ENCODE peak calls at places on chromosomes 4 and X, in six cellular contexts. I is HCT116, Y is GM12878, T is H1, W is K562, M is HepG2. A is an unnamed sample.

GRCh38 chr4:133403913-133404312 is 254.8 kb downstream of the PCDH10 start:
- DNase-seq in M (no peak), I (no peak), Y (no peak), T (no peak), W (no peak), A (no peak)

GRCh38 chrX:84501798-84502628 is at the start of gene HDX:
- DNase-seq in T (no peak), Y (peak), I (no peak), M (peak), W (no peak), A (peak)

GRCh38 chr4:35463251-35463952 is 780.9 kb downstream of the ARAP2 start:
- DNase-seq in W (no peak), T (no peak), M (no peak), Y (no peak), I (no peak), A (no peak)

GRCh38 chr4:8241895-8242696 is 27.5 kb upstream of the HTRA3 start:
- DNase-seq in I (peak), M (peak), W (peak), T (peak), Y (no peak), A (peak)

GRCh38 chrX:57596109-57596870 is 4.5 kb downstream of the ZXDB start:
- DNase-seq in M (peak), W (no peak), I (no peak), T (no peak), Y (no peak), A (no peak)

GRCh38 chr4:1055721-1056590 is 44.5 kb downstream of the FGFRL1 start:
- DNase-seq in T (no peak), Y (no peak), I (no peak), W (peak), M (no peak), A (no peak)

GRCh38 chrX:85851418-85851817 is 195.9 kb downstream of the CHM start:
- DNase-seq in Y (no peak), W (peak), M (peak), I (peak), T (peak), A (no peak)

GRCh38 chr4:7876096-7876993 is 63.3 kb downstream of the AFAP1 start:
- DNase-seq in Y (no peak), W (peak), M (peak), T (no peak), I (no peak), A (no peak)

GRCh38 chr4:86686741-86687140 is 92.6 kb downstream of the PTPN13 start:
- DNase-seq in M (no peak), Y (no peak), I (no peak), T (no peak), W (no peak), A (no peak)

GRCh38 chr4:10554694-10555093 is 97.5 kb upstream of the ZNF518B start:
- DNase-seq in Y (peak), M (peak), I (peak), W (peak), T (no peak), A (peak)

GRCh38 chr4:71004281-71004851 is 10.9 kb downstream of the DCK start:
- DNase-seq in T (no peak), Y (no peak), I (no peak), M (peak), W (no peak), A (no peak)

GRCh38 chr4:22385615-22386014 is 130.3 kb downstream of the ADGRA3 start:
- DNase-seq in Y (no peak), I (peak), T (no peak), M (no peak), W (no peak), A (no peak)

GRCh38 chr4:102493794-102494193 is 7.4 kb upstream of the NFKB1 start:
- DNase-seq in Y (no peak), W (no peak), I (no peak), T (no peak), M (no peak), A (no peak)

GRCh38 chr4:150510176-150510875 is 71.6 kb upstream of the MAB21L2 start:
- DNase-seq in T (no peak), W (no peak), M (no peak), Y (no peak), I (peak), A (no peak)

GRCh38 chrX:15854080-15854655 is 445 bp downstream of the AP1S2 start:
- DNase-seq in Y (no peak), M (peak), T (no peak), W (peak), I (no peak), A (peak)

GRCh38 chr4:105432438-105432837 is 41.4 kb downstream of the PPA2 start:
- DNase-seq in W (no peak), M (no peak), T (no peak), Y (no peak), I (no peak), A (no peak)

DNA sequence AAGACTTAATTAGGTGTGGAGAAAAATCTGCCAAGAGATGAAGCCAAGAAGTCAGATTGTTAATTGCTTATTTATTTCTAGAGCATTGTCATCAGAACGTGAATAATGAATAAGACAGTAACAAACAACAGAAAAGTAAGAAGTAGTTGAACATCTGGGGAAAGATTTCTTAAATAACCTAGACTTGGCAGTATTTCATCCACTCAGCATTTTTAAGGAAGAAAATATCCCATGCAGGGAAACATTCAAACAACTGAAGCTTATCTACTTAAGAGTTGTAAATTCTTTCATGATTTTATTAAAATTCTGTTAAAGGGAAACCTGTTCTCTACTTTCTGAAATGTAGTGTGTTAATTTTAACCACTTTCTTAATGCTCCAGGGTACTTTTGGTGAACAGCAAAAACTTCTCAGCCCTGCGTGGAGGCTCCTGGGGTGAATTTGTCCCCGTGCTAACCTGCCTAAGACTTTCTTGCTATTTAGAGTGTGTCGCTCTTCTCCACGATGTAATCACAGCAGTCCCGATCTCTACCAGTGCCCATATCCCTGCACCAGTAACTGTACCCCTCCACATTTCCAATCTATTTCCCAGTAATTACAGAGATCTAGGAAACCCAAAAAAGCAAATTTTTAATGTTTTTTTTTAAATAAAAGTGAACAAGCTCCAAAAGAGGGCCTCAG is 124.6 kb downstream of the CORIN start:
- DNase-seq in I (no peak), W (no peak), T (no peak), M (no peak), Y (no peak), A (no peak)
- TF ChIP-seq ZNF274 in I (no peak), W (no peak), T (no peak), M (no peak), Y (no peak), A (no peak)

DNA sequence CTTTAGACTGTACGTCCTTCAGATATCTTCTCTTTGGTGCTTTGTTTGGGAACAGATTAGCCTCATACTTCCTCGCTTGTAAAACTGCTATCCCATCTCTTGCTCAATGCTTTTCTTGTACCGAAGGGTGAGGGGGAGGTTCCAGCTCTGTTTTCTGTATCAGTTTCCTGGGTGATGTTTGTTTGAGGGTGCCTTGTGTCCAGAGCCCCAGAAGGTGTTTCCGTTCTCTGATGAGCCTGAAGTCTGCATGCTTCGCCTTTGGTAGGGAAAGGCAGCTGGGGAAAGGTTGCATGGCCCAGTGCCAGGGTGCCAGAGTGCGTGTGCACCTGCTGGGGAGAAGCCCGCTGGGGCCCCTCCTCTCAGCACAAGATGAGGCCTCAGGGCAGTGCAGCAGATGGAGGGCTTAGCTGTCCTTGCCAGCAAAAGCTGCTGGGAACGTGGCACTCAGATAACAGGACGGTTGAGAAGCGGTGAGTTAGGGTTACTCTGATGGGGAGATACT is 73.7 kb downstream of the TBL1X start:
- DNase-seq in W (no peak), M (peak), Y (no peak), T (no peak), I (no peak), A (no peak)
- TF ChIP-seq YY1 in W (no peak), M (no peak), Y (no peak), T (no peak), I (no peak), A (no peak)

GRCh38 chrX:39204945-39205344 is 403.7 kb downstream of the MID1IP1 start:
- DNase-seq in T (no peak), Y (no peak), W (no peak), I (no peak), M (no peak), A (no peak)
- TF ChIP-seq ZNF274 in T (no peak), Y (no peak), W (no peak), I (no peak), M (no peak), A (no peak)

DNA sequence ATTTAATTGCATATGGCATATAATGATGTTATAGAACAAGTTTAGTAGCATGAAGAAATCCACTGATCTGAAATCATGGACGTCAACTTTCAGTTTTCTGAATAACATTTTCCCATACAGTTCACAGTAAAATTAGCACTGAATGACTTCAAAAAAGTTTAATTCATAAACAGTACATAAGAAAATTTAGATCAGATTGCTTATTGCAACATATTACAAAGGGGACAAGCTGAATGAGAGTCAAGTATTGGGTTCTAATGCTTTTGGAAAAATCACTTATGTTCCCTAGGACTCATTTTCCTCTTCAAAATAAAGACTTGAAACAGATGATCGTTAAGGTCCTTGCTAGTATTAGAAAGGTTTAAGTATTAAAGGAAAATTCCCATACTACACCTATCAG is 898.3 kb upstream of the INTU start:
- DNase-seq in Y (no peak), M (no peak), T (no peak), I (no peak), W (no peak), A (no peak)
- TF ChIP-seq YY1 in Y (no peak), M (no peak), T (no peak), I (no peak), W (no peak), A (no peak)

GRCh38 chr4:135371137-135371536 is 1169.5 kb upstream of the PABPC4L start:
- DNase-seq in W (no peak), Y (no peak), I (no peak), M (peak), T (peak), A (peak)
- TF ChIP-seq ZNF274 in W (no peak), Y (no peak), I (no peak), M (no peak), T (no peak), A (no peak)

GRCh38 chrX:23926015-23926414 is 18.2 kb downstream of the CXorf58 start:
- DNase-seq in T (no peak), W (no peak), I (no peak), Y (no peak), M (no peak), A (no peak)
- TF ChIP-seq YY1 in T (no peak), W (no peak), I (no peak), Y (no peak), M (no peak), A (no peak)

A was measured in NT2/D1.